ENCODE peak calls at places on chromosome 22, in eight cellular contexts. R is adipocyte; J is CD8-positive, alpha-beta T cell; F is neuronal stem cell; W is vagina; S is left ventricle myocardium inferior; Q is sigmoid colon; G is GM23248. Y is an unnamed sample.

GRCh38 chr22:38734203-38735100 is 21.3 kb downstream of the SUN2 start:
- DNase-seq in R (no peak), J (no peak), Q (no peak), W (no peak), S (peak; percentile 11), F (no peak), G (no peak), Y (peak; percentile 28)

GRCh38 chr22:25760848-25761595 is 19.0 kb downstream of the MYO18B start:
- DNase-seq in J (no peak), S (no peak), W (no peak), R (no peak), Q (no peak), F (no peak), G (no peak), Y (no peak)

GRCh38 chr22:44091021-44091721 is 67.1 kb downstream of the PARVB start:
- DNase-seq in F (no peak), Q (peak; percentile 62), R (peak; percentile 15), W (no peak), S (no peak), J (no peak), G (peak; percentile 43), Y (peak; percentile 28)

GRCh38 chr22:38228873-38229740 is 27.3 kb downstream of the MAFF start:
- DNase-seq in J (no peak), W (no peak), G (peak; percentile 91), R (peak; percentile 70), Q (no peak), F (no peak), S (no peak), Y (no peak)

GRCh38 chr22:41579997-41580355 is 9.7 kb downstream of the PMM1 start:
- DNase-seq in F (no peak), Q (no peak), S (no peak), J (no peak), R (no peak), G (no peak), W (no peak), Y (no peak)

GRCh38 chr22:29126670-29127069 is 53.8 kb downstream of the KREMEN1 start:
- DNase-seq in R (no peak), F (no peak), S (no peak), G (no peak), J (no peak), Q (no peak), W (no peak), Y (no peak)

GRCh38 chr22:35039625-35040024 is 26.3 kb upstream of the ISX start:
- DNase-seq in S (no peak), Q (no peak), J (no peak), F (no peak), W (no peak), G (peak; percentile 2), R (peak; percentile 16), Y (peak; percentile 21)

GRCh38 chr22:30228509-30229359 is 17.8 kb downstream of the LIF start:
- DNase-seq in R (peak; percentile 49), S (no peak), F (no peak), G (peak; percentile 48), Q (no peak), W (no peak), J (no peak), Y (no peak)

GRCh38 chr22:38419121-38419863 is 35.7 kb downstream of the KCNJ4 start:
- DNase-seq in W (no peak), J (no peak), R (no peak), F (no peak), S (no peak), Q (no peak), G (no peak), Y (peak; percentile 3)

GRCh38 chr22:33887173-33887572 is 33.1 kb downstream of the LARGE1 start:
- DNase-seq in W (no peak), Q (no peak), S (no peak), G (no peak), J (no peak), R (no peak), F (no peak), Y (no peak)

GRCh38 chr22:28402539-28402938 is 277.1 kb downstream of the TTC28 start:
- DNase-seq in R (no peak), Q (no peak), J (no peak), G (no peak), W (no peak), F (no peak), S (no peak), Y (no peak)

GRCh38 chr22:34851918-34852662 is 213.9 kb upstream of the ISX start:
- DNase-seq in J (no peak), S (no peak), G (no peak), Q (no peak), W (no peak), R (no peak), F (no peak), Y (no peak)

GRCh38 chr22:38706101-38706884 is 549 bp downstream of the GTPBP1 start:
- DNase-seq in W (no peak), S (peak; percentile 39), F (no peak), Q (peak; percentile 78), R (peak; percentile 78), J (no peak), G (peak; percentile 71), Y (peak; percentile 62)

GRCh38 chr22:38872831-38873248 is 824 bp upstream of the CBX6 start:
- DNase-seq in W (no peak), R (peak; percentile 82), S (peak; percentile 76), Q (peak; percentile 89), J (no peak), F (no peak), G (peak; percentile 73), Y (peak; percentile 71)

GRCh38 chr22:48444320-48445112 is 1383.2 kb downstream of the BRD1 start:
- DNase-seq in J (no peak), G (no peak), R (no peak), F (no peak), W (no peak), Q (no peak), S (no peak), Y (no peak)

GRCh38 chr22:36360011-36360410 is 27.8 kb downstream of the MYH9 start:
- DNase-seq in R (no peak), J (no peak), W (no peak), F (no peak), Q (no peak), S (no peak), G (no peak), Y (no peak)

GRCh38 chr22:49160261-49161001 is 667.2 kb downstream of the BRD1 start:
- DNase-seq in G (no peak), F (no peak), W (no peak), S (no peak), Q (no peak), R (no peak), J (no peak), Y (no peak)

GRCh38 chr22:33919591-33920501 is at the start of gene LARGE1:
- DNase-seq in S (peak; percentile 37), R (peak; percentile 81), F (peak; percentile 27), G (peak; percentile 81), W (no peak), Q (peak; percentile 79), J (no peak), Y (peak; percentile 76)

GRCh38 chr22:37187891-37188761 is at the start of gene C1QTNF6:
- DNase-seq in Q (peak; percentile 68), F (peak; percentile 64), S (peak; percentile 56), W (no peak), J (no peak), R (peak; percentile 60), G (peak; percentile 43), Y (peak; percentile 77)

GRCh38 chr22:32558681-32559355 is 84.2 kb downstream of the FBXO7 start:
- DNase-seq in G (peak; percentile 93), J (no peak), S (peak; percentile 59), W (no peak), F (no peak), R (peak; percentile 49), Q (peak; percentile 88), Y (peak; percentile 65)

GRCh38 chr22:46352691-46353386 is 17.3 kb downstream of the TRMU start:
- DNase-seq in J (no peak), G (no peak), R (no peak), S (peak; percentile 73), F (no peak), W (no peak), Q (no peak), Y (peak; percentile 58)

GRCh38 chr22:19554834-19555404 is 30.7 kb upstream of the CLDN5 start:
- DNase-seq in S (no peak), G (peak; percentile 34), W (no peak), R (peak; percentile 38), J (no peak), F (peak; percentile 5), Q (peak; percentile 26), Y (no peak)

DNA sequence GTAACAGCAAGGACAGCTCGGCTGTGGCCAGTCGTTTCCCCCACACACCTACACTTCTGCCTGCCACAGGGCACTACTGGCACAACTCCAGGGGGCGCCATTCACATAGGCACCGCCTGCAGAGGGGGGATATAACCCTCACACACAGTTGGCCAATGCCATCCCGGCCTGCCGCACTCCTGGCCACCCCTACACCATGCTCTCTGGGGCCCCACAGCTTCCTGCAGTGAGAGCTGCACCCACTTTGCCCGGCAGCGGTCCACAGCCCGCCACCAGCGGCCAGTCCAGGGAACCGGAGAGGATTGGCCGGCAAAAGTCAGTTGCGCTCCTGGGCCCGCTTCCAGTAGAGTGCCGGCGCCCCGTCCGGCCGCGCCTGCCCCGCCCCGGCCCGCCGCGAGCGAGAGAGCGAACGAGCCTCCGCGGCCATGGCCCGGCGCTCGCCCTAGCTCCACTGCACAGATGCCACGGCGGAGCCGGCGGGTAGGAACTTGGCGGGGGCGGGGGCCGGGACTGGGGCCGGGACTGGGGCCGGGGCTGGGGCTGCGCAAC is 25.6 kb upstream of the SUSD2 start:
- DNase-seq in Q (peak; percentile 94), G (peak; percentile 93), R (peak; percentile 93), F (peak; percentile 30), W (no peak), J (peak; percentile 23), S (peak; percentile 87), Y (peak; percentile 79)
- H3K4me1 ChIP-seq in Q (peaks cover 38% of the 10 kb centered on the region), G (peaks cover 21% of the 10 kb centered on the region), R (peaks cover 17% of the 10 kb centered on the region), F (peaks cover 13% of the 10 kb centered on the region), W (peaks cover 44% of the 10 kb centered on the region), J (peaks cover 77% of the 10 kb centered on the region), S (peaks cover 68% of the 10 kb centered on the region), Y (peaks cover 16% of the 10 kb centered on the region)

GRCh38 chr22:40444483-40444787 is 74.0 kb downstream of the SGSM3 start:
- DNase-seq in S (no peak), W (no peak), G (peak; percentile 36), R (no peak), F (no peak), Q (no peak), J (no peak), Y (no peak)
- H3K4me1 ChIP-seq in S (peaks cover 57% of the 10 kb centered on the region), W (peaks cover 32% of the 10 kb centered on the region), G (peaks cover 32% of the 10 kb centered on the region), R (peaks cover 36% of the 10 kb centered on the region), F (no peaks in the 10 kb centered on the region), Q (peaks cover 2% of the 10 kb centered on the region), J (peaks cover 60% of the 10 kb centered on the region), Y (no peaks in the 10 kb centered on the region)

GRCh38 chr22:23144926-23145906 is at the start of gene RAB36:
- DNase-seq in S (peak; percentile 95), W (no peak), F (peak; percentile 98), J (peak; percentile 80), Q (peak; percentile 99), G (peak; percentile 100), R (peak; percentile 99), Y (peak; percentile 100)
- H3K4me1 ChIP-seq in S (peaks cover 42% of the 10 kb centered on the region), W (peaks cover 37% of the 10 kb centered on the region), F (peaks cover 22% of the 10 kb centered on the region), J (peaks cover 55% of the 10 kb centered on the region), Q (peaks cover 27% of the 10 kb centered on the region), G (peaks cover 3% of the 10 kb centered on the region), R (peaks cover 19% of the 10 kb centered on the region), Y (peaks cover 21% of the 10 kb centered on the region)

DNA sequence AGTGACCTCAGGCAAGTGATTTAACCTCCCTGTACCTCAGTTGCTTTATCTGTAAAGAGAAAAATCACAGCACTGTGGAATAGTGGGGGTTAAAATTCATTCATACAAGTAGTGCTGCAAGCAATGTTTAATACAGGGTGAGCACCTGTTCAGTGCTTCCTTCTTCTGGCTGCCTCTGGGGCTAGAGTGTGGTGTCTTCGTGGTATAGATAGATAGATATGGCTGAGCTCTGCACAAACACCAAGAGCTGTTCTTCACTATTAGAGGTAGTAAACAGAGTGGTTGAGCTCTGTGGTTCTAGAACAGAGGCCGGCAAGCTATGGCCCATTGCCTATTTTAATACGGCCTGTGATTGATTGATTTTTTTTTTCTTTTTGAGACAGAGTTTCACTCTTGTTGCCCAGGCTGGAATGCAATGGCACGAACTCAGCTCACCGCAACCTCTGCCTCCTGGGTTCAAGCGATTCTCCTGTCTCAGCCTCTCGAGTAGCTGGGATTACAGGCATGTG is 32.9 kb downstream of the LIMK2 start:
- DNase-seq in Q (no peak), J (no peak), W (no peak), F (no peak), S (no peak), G (no peak), R (no peak), Y (no peak)
- H3K4me1 ChIP-seq in Q (peaks cover 39% of the 10 kb centered on the region), J (peaks cover 18% of the 10 kb centered on the region), W (peaks cover 28% of the 10 kb centered on the region), F (peaks cover 16% of the 10 kb centered on the region), S (peaks cover 28% of the 10 kb centered on the region), G (peaks cover 44% of the 10 kb centered on the region), R (peaks cover 54% of the 10 kb centered on the region), Y (peaks cover 53% of the 10 kb centered on the region)

Y was measured in hepatocyte.